ENCODE peak calls at places on chromosomes 3 and 15, in five cellular contexts. V, Z, Q, J and Y are unnamed samples.

GRCh38 chr15:51205050-51205707 is 110.5 kb upstream of the TNFAIP8L3 start:
- DNase-seq in J (no peak), Q (no peak), Z (no peak), V (no peak), Y (no peak)

GRCh38 chr15:45448066-45448510 is 69.7 kb upstream of the GATM start:
- DNase-seq in V (no peak), Z (no peak), Q (no peak), J (no peak), Y (no peak)

GRCh38 chr15:101689901-101690300 is 34.4 kb downstream of the TARS3 start:
- DNase-seq in Q (no peak), Z (peak; percentile 43), V (no peak), J (no peak), Y (no peak)

GRCh38 chr3:14853280-14853956 is 34.7 kb downstream of the FGD5 start:
- DNase-seq in Q (no peak), Z (peak; percentile 36), J (no peak), V (no peak), Y (no peak)

GRCh38 chr15:38004218-38004848 is 69.9 kb downstream of the TMCO5A start:
- DNase-seq in J (no peak), Z (no peak), Q (no peak), V (no peak), Y (no peak)

GRCh38 chr3:143612541-143612940 is 235.7 kb downstream of the SLC9A9 start:
- DNase-seq in J (no peak), Q (no peak), Z (no peak), V (no peak), Y (no peak)

GRCh38 chr15:22873204-22873701 is 34.8 kb downstream of the NIPA2 start:
- DNase-seq in Q (peak; percentile 63), J (no peak), V (peak; percentile 26), Z (peak; percentile 16), Y (no peak)

GRCh38 chr15:48522123-48522522 is 123.4 kb downstream of the FBN1 start:
- DNase-seq in Z (no peak), Q (no peak), J (no peak), V (no peak), Y (no peak)

GRCh38 chr3:126349611-126350501 is 7.4 kb downstream of the KLF15 start:
- DNase-seq in Z (no peak), J (no peak), V (no peak), Q (no peak), Y (no peak)

GRCh38 chr3:105827959-105828358 is 40.9 kb downstream of the CBLB start:
- DNase-seq in Q (peak; percentile 41), V (no peak), J (no peak), Z (peak; percentile 90), Y (no peak)
- TF ChIP-seq CTCF in Q (peak; percentile 42), V (no peak), J (peak; percentile 31), Z (peak; percentile 36), Y (no peak)

DNA sequence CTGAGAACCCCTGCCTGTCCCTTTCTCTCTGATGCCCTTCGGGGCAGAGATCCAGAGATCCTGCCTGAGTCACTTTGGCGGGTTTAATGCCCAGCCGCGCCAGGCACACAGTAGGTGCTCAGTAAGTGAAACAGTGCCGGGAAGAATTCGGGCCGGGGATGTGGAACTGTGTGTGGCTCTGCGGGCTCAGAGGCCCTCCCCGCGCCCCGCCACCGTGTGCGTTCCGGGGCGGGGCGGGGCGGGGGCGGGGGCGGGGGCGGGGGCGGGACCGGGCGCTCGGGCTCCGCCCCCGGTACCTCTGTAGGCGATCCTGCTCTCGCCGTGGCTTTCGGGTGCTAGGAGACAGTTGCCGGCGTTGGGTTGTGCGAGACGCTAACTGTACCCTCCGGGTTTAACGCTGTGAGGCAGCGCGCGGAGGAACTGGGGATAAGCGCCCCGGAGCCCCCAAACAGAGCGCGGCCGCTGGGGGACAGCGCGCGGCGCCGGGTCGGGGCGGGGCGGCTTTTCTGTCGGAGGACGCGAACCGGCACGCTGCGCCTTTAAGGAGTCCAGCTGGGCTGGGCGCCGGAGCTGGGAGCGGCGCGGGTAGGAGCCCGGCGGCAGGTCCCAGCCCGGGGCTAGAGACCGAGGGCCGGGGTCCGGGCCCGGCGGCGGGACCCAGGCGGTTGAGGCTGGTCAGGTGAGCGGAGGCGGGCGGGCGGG is at the start of gene ABHD6:
- DNase-seq in V (peak; percentile 90), Q (peak; percentile 76), Z (peak; percentile 87), J (peak; percentile 82), Y (peak; percentile 85)
- TF ChIP-seq CTCF in V (no peak), Q (peak; percentile 34), Z (no peak), J (peak; percentile 38), Y (no peak)

GRCh38 chr3:58332575-58333179 is at the start of gene PXK:
- DNase-seq in V (peak; percentile 83), J (peak; percentile 58), Q (peak; percentile 69), Z (peak; percentile 95), Y (peak; percentile 48)
- TF ChIP-seq CTCF in V (no peak), J (no peak), Q (no peak), Z (no peak), Y (no peak)

DNA sequence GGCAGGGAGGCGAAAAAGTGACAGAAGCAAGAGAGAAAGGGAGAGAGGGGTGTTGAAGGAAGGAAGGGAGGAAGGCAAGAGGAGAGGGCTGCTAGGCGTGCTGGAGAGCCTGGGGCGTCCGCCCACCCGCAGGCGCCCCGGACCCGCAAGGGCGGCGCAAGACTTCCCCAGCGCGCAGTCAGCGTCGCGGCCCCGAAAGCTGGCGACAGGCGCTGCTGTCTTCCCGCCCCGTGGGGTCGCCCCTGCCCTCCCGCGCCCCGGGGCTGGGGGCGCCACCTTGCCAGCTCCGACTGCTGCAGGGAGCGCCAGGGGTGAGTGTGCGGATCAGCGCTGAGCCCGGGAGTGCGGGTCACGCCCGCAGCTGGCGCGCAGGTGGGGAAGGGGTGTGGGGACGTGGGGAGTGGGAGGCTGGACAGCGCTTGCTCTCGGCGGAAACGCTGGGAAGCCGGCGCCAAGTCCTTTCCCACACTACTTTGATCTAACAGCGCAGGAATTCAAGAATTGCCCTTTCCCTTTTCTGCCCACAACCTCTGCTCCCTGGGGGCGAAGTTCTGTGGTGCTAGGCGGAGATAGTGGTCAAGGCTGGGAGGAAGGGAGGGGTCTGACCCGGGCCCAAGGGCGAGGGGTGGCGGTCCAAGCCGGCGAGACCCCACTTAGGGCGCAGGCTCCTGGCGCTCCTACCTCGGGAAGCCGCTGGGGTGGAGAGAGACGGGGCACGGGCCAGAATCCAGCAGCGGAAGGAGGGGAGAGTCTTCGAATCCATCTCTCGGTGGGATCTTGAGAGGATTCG is 266.1 kb downstream of the CGGBP1 start:
- DNase-seq in V (peak; percentile 77), Q (peak; percentile 59), Z (peak; percentile 7), J (peak; percentile 26), Y (peak; percentile 24)
- TF ChIP-seq CTCF in V (peak; percentile 33), Q (peak; percentile 53), Z (no peak), J (peak; percentile 23), Y (no peak)

GRCh38 chr15:66966256-66966655 is 99.1 kb upstream of the SMAD3 start:
- DNase-seq in Q (no peak), J (no peak), Z (no peak), V (no peak), Y (no peak)
- TF ChIP-seq CTCF in Q (peak; percentile 52), J (peak; percentile 34), Z (peak; percentile 11), V (no peak), Y (peak; percentile 46)

DNA sequence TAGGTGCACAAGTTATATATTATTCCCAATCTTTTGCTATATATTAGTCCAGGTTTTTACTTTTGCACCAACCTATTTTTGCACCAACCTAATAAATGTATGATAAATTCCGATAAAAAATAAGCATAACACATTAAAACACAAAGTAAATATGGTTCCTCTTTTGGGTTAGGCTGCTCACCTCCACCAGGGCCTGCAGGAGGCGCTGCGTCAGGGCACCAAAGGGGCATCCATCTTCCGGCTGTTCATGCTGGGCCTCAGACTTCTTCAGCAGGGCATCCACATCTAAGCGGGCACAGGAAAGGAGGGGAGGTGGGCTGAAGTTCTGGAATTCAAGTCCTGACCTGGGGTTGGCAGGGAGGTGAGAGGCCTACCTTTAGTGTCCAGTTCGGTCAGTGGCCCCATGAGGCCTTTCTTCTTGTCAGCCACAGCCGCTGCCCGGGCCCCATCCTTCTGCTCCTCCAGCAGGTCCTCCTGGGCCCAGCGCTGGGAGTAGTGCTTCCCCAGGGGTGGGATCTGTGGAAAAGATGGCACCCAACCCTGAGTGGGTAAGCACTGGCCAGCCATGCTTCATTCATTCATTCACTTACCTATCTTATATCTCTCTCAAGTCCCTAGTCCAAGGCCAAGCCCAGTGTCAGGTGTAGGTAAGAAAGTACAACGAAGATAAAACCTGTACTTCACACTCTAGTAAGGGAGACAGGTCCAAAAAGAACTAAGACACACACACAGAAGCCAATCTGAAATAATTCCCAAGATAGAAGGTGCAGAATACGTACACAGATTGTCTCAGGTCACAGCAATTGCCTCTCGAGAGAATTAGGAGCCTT is 5.2 kb downstream of the TADA3 start:
- DNase-seq in Q (no peak), J (no peak), Z (no peak), V (no peak), Y (no peak)
- TF ChIP-seq CTCF in Q (peak; percentile 74), J (peak; percentile 59), Z (peak; percentile 50), V (peak; percentile 27), Y (peak; percentile 32)

DNA sequence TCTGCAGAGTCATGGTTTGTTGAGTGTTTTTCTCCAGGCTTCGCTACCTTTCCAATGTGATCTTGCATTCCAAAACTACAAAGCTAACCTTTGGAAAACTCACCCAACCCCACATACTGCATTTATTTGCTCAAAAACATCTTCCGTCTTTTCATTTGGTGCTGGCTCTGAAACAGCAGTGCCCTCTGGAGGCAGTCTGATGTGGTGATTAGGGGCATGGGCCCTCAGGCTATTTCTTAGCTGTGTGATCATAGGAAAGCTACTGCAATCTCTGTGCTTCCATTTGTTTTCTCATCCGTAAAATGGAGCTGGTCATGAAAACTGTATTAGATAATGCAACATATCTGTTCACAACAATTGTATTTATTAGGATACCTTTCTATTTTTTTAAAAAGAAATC is 47.0 kb downstream of the MTHFS start:
- DNase-seq in V (peak; percentile 37), Z (peak; percentile 78), J (peak; percentile 44), Q (peak; percentile 60), Y (no peak)
- TF ChIP-seq CTCF in V (peak; percentile 60), Z (peak; percentile 77), J (peak; percentile 65), Q (peak; percentile 78), Y (no peak)